ENCODE peak calls at places on chromosomes 7 and 10, in four cellular contexts. H is heart right ventricle, P is aorta, V is sigmoid colon. D is an unnamed sample.

GRCh38 chr10:44925811-44926760 is 14.9 kb downstream of the TMEM72 start:
- DNase-seq in V (peak; percentile 33), H (no peak), P (no peak), D (no peak)

GRCh38 chr7:102471791-102472125 is 7.0 kb downstream of the POLR2J start:
- DNase-seq in V (no peak), H (no peak), P (peak; percentile 24), D (no peak)

GRCh38 chr7:33692956-33693355 is 212.4 kb upstream of the BMPER start:
- DNase-seq in H (no peak), V (no peak), P (no peak), D (no peak)

GRCh38 chr7:76278540-76278939 is 23.9 kb upstream of the HSPB1 start:
- DNase-seq in P (no peak), V (no peak), H (no peak), D (no peak)

GRCh38 chr10:85039311-85039710 is 710.9 kb downstream of the CCSER2 start:
- DNase-seq in H (no peak), V (no peak), P (no peak), D (no peak)

GRCh38 chr10:50456711-50457110 is 167.0 kb downstream of the SGMS1 start:
- DNase-seq in H (no peak), P (no peak), V (no peak), D (no peak)

GRCh38 chr7:7428806-7429205 is 106.9 kb downstream of the COL28A1 start:
- DNase-seq in H (no peak), P (no peak), V (no peak), D (no peak)

GRCh38 chr10:89805599-89806013 is 104.2 kb downstream of the KIF20B start:
- DNase-seq in V (no peak), P (no peak), H (no peak), D (no peak)

GRCh38 chr10:27783660-27784059 is 38.0 kb upstream of the MKX start:
- DNase-seq in H (peak; percentile 4), P (no peak), V (no peak), D (peak; percentile 42)

GRCh38 chr10:46550795-46551700 is 5.4 kb downstream of the GPRIN2 start:
- DNase-seq in P (peak; percentile 49), V (peak; percentile 54), H (peak; percentile 3), D (peak; percentile 35)

GRCh38 chr7:29764227-29764626 is 42.1 kb upstream of the WIPF3 start:
- DNase-seq in P (no peak), H (no peak), V (no peak), D (no peak)

GRCh38 chr10:47040681-47041080 is 129.5 kb downstream of the PTPN20 start:
- DNase-seq in V (peak; percentile 27), P (peak; percentile 21), H (no peak), D (no peak)

GRCh38 chr10:43238462-43238861 is 28.4 kb downstream of the RASGEF1A start:
- DNase-seq in P (no peak), H (no peak), V (peak; percentile 17), D (no peak)

GRCh38 chr7:49669692-49670260 is 103.7 kb upstream of the VWC2 start:
- DNase-seq in V (no peak), H (no peak), P (no peak), D (no peak)

GRCh38 chr7:55245271-55245723 is 119.8 kb upstream of the LANCL2 start:
- DNase-seq in H (no peak), V (no peak), P (no peak), D (no peak)

GRCh38 chr10:93085272-93085859 is 11.7 kb downstream of the CYP26A1 start:
- DNase-seq in P (no peak), V (no peak), H (no peak), D (no peak)

GRCh38 chr10:131345691-131346090 is 34.2 kb upstream of the TCERG1L start:
- DNase-seq in H (no peak), V (no peak), P (no peak), D (no peak)

GRCh38 chr7:91946549-91946948 is 5.9 kb downstream of the AKAP9 start:
- DNase-seq in P (no peak), H (no peak), V (no peak), D (no peak)

GRCh38 chr7:78620931-78621330 is 822.4 kb downstream of the PHTF2 start:
- DNase-seq in P (no peak), H (no peak), V (no peak), D (no peak)

GRCh38 chr10:7942859-7943258 is 111.6 kb upstream of the GATA3 start:
- DNase-seq in V (no peak), P (no peak), H (no peak), D (no peak)

GRCh38 chr10:79203833-79204232 is 135.1 kb downstream of the ZMIZ1 start:
- DNase-seq in P (no peak), H (no peak), V (no peak), D (no peak)

GRCh38 chr7:111198255-111198654 is 107.3 kb downstream of the LRRN3 start:
- DNase-seq in H (no peak), V (no peak), P (no peak), D (no peak)

GRCh38 chr7:94972296-94972695 is 64.9 kb downstream of the PPP1R9A start:
- DNase-seq in H (no peak), P (no peak), V (no peak), D (no peak)

GRCh38 chr10:17687117-17687831 is 43.3 kb downstream of the STAM start:
- DNase-seq in P (no peak), H (no peak), V (no peak), D (no peak)

GRCh38 chr10:19689231-19689630 is 127.0 kb upstream of the PLXDC2 start:
- DNase-seq in H (no peak), V (no peak), P (no peak), D (no peak)

GRCh38 chr10:117375360-117376147 is at the start of gene PDZD8:
- DNase-seq in V (peak; percentile 97), H (peak; percentile 94), P (peak; percentile 97), D (peak; percentile 88)

GRCh38 chr7:27661776-27662489 is 750 bp downstream of the HIBADH start:
- DNase-seq in H (no peak), V (peak; percentile 72), P (peak; percentile 44), D (no peak)

GRCh38 chr7:107384025-107384424 is 85.8 kb upstream of the GPR22 start:
- DNase-seq in P (no peak), H (no peak), V (no peak), D (no peak)

DNA sequence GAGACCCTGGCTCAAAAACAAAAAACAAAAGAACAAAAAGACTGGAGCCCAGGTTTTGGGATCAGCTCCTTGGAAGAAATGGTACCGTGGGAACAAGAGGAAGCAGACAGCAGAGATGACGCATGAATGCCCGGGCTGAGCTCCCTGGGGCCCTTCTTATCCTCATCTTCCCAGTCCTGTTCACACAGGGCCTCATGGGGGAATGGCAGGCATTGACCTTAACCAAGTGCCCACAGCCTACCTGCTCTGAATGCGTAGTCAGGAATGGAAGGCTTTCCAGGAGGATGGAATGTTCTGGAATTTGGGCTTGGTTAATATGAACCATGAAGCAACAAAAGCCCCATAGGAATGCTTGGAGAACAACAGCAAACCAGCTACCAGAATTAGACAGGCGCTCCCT is 154.7 kb downstream of the PRPF18 start:
- DNase-seq in H (no peak), P (no peak), V (peak; percentile 26), D (no peak)
- H3K4me1 ChIP-seq in H (no peaks in the 10 kb centered on the region), P (no peaks in the 10 kb centered on the region), V (no peaks in the 10 kb centered on the region), D (no peaks in the 10 kb centered on the region)

GRCh38 chr10:119650062-119650461 is 1.1 kb upstream of the BAG3 start:
- DNase-seq in H (no peak), V (no peak), P (no peak), D (no peak)

GRCh38 chr10:119652361-119652760 is 1.2 kb downstream of the BAG3 start:
- DNase-seq in V (no peak), P (no peak), H (no peak), D (peak; percentile 62)

GRCh38 chr10:119651514-119652327 is 541 bp downstream of the BAG3 start:
- DNase-seq in P (peak; percentile 57), H (peak; percentile 27), V (peak; percentile 69), D (peak; percentile 21)

GRCh38 chr10:119653209-119653608 is 2.0 kb downstream of the BAG3 start:
- DNase-seq in V (no peak), H (no peak), P (no peak), D (peak; percentile 38)

GRCh38 chr10:119650692-119651513 is at the start of gene BAG3:
- DNase-seq in H (peak; percentile 95), V (peak; percentile 98), P (peak; percentile 97), D (peak; percentile 67)
- H3K4me3 ChIP-seq in H (peak within 1 kb of the TSS; percentile 92), V (peak within 1 kb of the TSS; percentile 94), P (peak within 1 kb of the TSS; percentile 95), D (peak within 1 kb of the TSS; percentile 89)

GRCh38 chr10:66881814-66882213 is 44.0 kb upstream of the LRRTM3 start:
- DNase-seq in H (peak; percentile 13), P (no peak), V (no peak), D (no peak)
- H3K4me1 ChIP-seq in H (peaks cover 24% of the 10 kb centered on the region), P (no peaks in the 10 kb centered on the region), V (no peaks in the 10 kb centered on the region), D (no peaks in the 10 kb centered on the region)

DNA sequence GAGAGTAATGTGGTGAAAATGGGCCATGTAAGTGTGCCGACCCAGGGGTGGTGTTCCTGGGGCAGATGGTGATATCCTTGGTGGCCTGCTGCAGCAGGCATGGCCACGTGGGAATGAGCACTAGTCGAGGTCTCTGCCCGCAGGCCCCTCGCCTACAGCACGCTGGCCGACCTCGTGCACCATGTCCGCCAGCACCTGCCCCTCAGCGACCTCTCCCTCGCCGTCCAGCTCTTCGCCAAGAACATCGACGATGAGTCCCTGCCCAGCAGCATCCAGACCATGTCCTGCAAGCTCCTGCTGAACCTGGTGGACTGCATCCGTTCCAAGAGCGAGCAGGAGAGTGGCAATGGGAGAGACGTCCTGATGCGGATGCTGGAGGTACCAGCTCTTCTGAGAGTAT is 30.3 kb downstream of the TRRAP start:
- DNase-seq in H (no peak), V (no peak), P (no peak), D (no peak)
- H3K4me3 ChIP-seq in H (no peak overlapping the region), V (no peak overlapping the region), P (no peak overlapping the region), D (no peak overlapping the region)

D was measured in CD4-positive, alpha-beta memory T cell.